ENCODE peak calls at places on chromosomes 13 and 19, in five cellular contexts. C is K562, V is HepG2, Y is SK-N-SH, B is GM12878. I is an unnamed sample.

GRCh38 chr19:46731584-46731983 is 14.3 kb upstream of the FKRP start:
- DNase-seq in C (no peak), V (no peak), Y (no peak), B (no peak), I (no peak)

GRCh38 chr13:86689901-86690300 is 890.7 kb upstream of the SLITRK6 start:
- DNase-seq in C (no peak), V (no peak), Y (no peak), B (no peak), I (no peak)

GRCh38 chr13:32984857-32985626 is 31.2 kb upstream of the KL start:
- DNase-seq in C (no peak), V (no peak), Y (no peak), B (no peak), I (no peak)

GRCh38 chr19:56104423-56104822 is 16.7 kb downstream of the ZNF787 start:
- DNase-seq in C (no peak), V (no peak), Y (no peak), B (no peak), I (no peak)

GRCh38 chr19:55605637-55606470 is at the start of gene ZNF865:
- DNase-seq in C (peak), V (peak), Y (peak), B (peak), I (peak)

GRCh38 chr13:98416408-98416807 is 160.5 kb downstream of the STK24 start:
- DNase-seq in C (no peak), V (no peak), Y (no peak), B (no peak), I (no peak)

GRCh38 chr19:7647156-7647555 is 10.2 kb downstream of the STXBP2 start:
- DNase-seq in C (no peak), V (no peak), Y (peak), B (no peak), I (no peak)

GRCh38 chr13:24982333-24982999 is 113.5 kb upstream of the PABPC3 start:
- DNase-seq in C (no peak), V (no peak), Y (no peak), B (no peak), I (peak)

GRCh38 chr19:19900124-19900523 is 622 bp upstream of the ZNF93 start:
- DNase-seq in C (peak), V (no peak), Y (peak), B (no peak), I (no peak)

GRCh38 chr13:100235311-100235901 is 146.5 kb downstream of the PCCA start:
- DNase-seq in C (peak), V (peak), Y (peak), B (no peak), I (peak)

GRCh38 chr13:57824121-57824520 is 192.6 kb downstream of the PCDH17 start:
- DNase-seq in C (no peak), V (no peak), Y (no peak), B (no peak), I (no peak)

GRCh38 chr19:10760268-10760944 is 42.5 kb downstream of the DNM2 start:
- DNase-seq in C (no peak), V (no peak), Y (no peak), B (no peak), I (no peak)

GRCh38 chr19:3723883-3724282 is 15.7 kb downstream of the TJP3 start:
- DNase-seq in C (no peak), V (no peak), Y (no peak), B (no peak), I (no peak)
- TF ChIP-seq GABPA in C (no peak), V (no peak), Y (no peak), B (no peak), I (no peak)

DNA sequence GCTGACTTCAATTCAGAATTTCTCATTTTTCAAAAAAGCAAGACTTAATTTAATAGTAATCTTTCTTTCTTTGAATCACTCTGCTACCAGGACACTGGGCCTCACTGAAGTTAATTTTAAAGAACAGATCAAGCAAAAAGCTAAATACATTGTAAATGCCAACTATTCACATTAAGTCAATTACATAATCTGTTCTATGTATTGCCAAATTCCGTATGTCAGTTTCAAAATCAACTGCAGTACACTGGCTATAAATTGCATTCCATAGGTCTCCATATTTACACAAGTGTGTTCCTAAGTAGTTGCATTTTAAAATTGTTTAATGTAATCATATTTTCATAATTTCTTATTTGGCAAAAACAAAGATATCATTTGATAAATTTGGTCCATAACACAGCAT is 10.1 kb downstream of the FOXO1 start:
- DNase-seq in C (no peak), V (no peak), Y (no peak), B (no peak), I (no peak)
- TF ChIP-seq POLR2AphosphoS5 in C (no peak), V (no peak), Y (no peak), B (no peak), I (no peak)

GRCh38 chr19:35856001-35856400 is 710 bp upstream of the KIRREL2 start:
- DNase-seq in C (no peak), V (no peak), Y (peak), B (no peak), I (no peak)

GRCh38 chr19:35859414-35859813 is 2.7 kb downstream of the KIRREL2 start:
- DNase-seq in C (no peak), V (no peak), Y (no peak), B (no peak), I (no peak)

GRCh38 chr19:35853038-35853756 is 893 bp upstream of the NPHS1 start:
- DNase-seq in C (no peak), V (no peak), Y (no peak), B (no peak), I (no peak)

GRCh38 chr19:35858311-35858710 is 1.6 kb downstream of the KIRREL2 start:
- DNase-seq in C (no peak), V (no peak), Y (no peak), B (no peak), I (no peak)

DNA sequence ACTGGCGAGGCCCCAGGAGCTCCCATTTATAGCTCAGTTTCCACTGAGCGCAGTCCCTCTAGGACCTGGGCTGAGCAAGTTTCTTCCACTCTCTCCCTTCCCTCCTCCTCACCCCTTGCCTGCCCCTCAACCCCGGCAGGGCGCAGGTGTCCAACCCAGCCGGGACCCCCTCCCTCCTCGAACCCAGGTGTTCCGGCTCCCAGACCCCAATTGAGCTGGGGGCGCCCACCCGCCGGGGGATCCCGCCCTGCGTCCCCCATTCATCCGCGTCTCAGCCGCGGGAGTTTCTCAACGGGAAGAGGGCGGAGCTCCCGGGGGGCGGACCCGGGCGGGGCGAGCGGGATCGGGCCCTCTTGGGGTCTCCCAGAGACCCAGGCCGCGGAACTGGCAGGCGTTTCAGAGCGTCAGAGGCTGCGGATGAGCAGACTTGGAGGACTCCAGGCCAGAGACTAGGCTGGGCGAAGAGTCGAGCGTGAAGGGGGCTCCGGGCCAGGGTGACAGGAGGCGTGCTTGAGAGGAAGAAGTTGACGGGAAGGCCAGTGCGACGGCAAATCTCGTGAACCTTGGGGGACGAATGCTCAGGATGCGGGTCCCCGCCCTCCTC is at the start of gene KIRREL2:
- DNase-seq in C (no peak), V (no peak), Y (peak), B (no peak), I (no peak)
- TF ChIP-seq REST in C (no peak), V (no peak), Y (no peak), B (no peak), I (no peak)

GRCh38 chr13:60617863-60618733 is 221.1 kb downstream of the TDRD3 start:
- DNase-seq in C (no peak), V (peak), Y (no peak), B (no peak), I (no peak)
- TF ChIP-seq GABPA in C (no peak), V (no peak), Y (no peak), B (no peak), I (no peak)

DNA sequence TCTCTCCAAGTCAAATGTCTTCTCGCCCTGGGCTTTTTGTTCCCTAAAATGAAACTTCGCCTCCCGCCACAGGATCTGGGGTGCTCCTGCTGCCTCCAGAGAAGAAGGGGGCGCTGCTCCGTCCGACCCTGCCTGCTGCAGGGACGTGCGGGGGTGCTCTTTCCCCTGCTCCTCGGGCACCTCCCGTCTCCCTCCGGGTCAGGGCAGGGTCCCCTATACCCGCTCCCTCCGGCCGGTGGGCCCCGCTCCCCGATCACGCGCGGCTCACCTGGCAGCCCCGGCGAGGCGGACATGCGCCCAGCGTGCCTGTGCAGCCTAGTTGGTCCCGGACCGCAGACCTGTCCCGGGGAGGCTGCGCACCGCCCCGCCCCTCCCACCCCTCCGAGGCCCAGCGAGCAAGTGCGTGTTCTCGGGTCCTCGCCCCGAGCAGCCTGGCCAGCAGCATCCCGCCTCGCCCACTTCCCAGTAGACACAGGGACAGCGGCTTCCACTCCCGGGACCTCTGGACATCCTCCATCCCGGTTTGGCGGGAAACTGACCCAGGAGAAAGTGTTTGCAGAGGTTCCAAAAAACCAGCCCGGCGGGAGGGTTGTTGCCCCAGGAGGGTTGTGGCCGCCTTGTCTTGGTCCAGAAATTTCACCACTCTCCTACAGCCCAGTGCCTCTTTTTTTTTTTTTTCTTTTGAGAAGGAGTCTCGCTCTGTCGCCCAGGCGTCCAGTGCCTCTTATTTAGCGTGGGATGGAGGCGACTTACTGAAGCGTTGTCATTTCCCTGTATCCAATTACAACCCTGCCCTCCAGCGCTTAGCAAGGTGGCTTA is at the start of gene OXGR1:
- DNase-seq in C (peak), V (no peak), Y (peak), B (no peak), I (no peak)
- TF ChIP-seq POLR2AphosphoS5 in C (no peak), V (no peak), Y (no peak), B (no peak), I (no peak)

DNA sequence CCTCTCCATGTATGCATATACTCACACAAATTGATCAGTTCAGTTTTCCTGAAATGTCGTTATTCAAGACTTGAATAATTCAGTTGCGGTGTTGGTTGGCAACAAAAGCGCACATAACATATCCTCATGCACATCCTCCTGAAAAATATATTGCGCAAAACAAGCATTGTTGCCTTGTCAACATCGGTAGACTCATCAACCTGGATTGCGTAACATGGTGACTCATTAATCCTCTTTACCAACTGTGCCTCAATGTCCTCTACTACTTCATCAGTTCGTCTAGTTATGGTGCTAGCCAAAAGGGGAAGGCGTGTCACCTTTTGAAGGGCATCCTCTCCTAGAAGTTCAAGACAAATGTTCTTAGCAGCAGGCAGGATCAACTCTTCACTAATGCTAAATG is 357.7 kb downstream of the LMO7 start:
- DNase-seq in C (no peak), V (peak), Y (no peak), B (no peak), I (no peak)
- TF ChIP-seq REST in C (no peak), V (no peak), Y (no peak), B (no peak), I (no peak)

DNA sequence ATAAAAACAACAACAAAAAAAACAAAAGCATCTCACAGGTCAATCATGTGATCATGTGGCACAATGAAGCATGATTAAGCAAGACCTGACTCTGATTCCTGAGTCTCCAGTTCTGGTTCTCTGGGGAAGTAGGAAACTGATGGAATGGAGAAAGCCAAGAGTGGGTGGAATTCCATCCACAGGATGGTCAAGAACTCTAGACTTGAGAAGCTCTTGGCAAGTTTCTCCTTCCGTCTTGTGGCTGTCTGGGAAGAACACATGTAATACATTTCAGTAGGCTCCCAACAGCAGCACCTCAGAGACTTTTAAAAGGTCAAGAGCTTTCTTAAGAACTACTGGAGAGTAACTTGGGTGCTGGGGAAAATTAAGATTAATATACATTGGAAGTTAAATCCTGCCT is 78.6 kb upstream of the TSHZ3 start:
- DNase-seq in C (no peak), V (no peak), Y (no peak), B (no peak), I (no peak)
- TF ChIP-seq GABPA in C (no peak), V (no peak), Y (no peak), B (no peak), I (no peak)

GRCh38 chr13:107534548-107534947 is 680.8 kb downstream of the LIG4 start:
- DNase-seq in C (no peak), V (no peak), Y (no peak), B (no peak), I (no peak)

GRCh38 chr13:107531180-107531579 is 684.2 kb downstream of the LIG4 start:
- DNase-seq in C (no peak), V (no peak), Y (no peak), B (no peak), I (no peak)

GRCh38 chr13:107531816-107532215 is 683.5 kb downstream of the LIG4 start:
- DNase-seq in C (no peak), V (no peak), Y (no peak), B (no peak), I (no peak)
- TF ChIP-seq POLR2AphosphoS5 in C (no peak), V (no peak), Y (no peak), B (no peak), I (no peak)

GRCh38 chr13:113209336-113209879 is at the start of gene CUL4A:
- DNase-seq in C (peak), V (peak), Y (peak), B (no peak), I (peak)
- TF ChIP-seq REST in C (no peak), V (no peak), Y (no peak), B (no peak), I (no peak)

DNA sequence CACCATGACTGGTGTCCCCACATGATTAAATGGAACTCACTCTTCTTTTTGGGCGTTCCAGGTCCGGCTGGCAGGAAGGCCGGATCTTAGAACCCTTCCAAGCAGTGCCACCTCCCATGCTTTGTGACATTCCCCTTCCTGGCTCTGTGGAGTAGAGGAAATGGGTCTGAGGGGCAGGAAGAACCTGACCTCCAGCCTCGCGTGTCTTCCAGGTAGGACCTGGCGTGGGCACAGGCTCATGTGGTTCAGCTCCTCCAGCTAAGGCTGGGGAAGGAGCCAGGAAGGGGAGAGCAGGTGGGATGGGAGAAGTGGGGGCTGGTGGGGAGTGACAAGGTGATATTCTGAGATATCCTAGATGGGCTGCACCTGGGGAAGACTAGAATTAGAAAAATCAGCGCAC is 2.1 kb downstream of the TMEM255B start:
- DNase-seq in C (no peak), V (no peak), Y (no peak), B (no peak), I (no peak)
- TF ChIP-seq GABPA in C (no peak), V (no peak), Y (no peak), B (no peak), I (no peak)

I was measured in HL-60.